ENCODE peak calls at places on chromosome 2, in five cellular contexts. P is psoas muscle, N is progenitor cell of endocrine pancreas, M is kidney tubule cell, B is MCF 10A. R is an unnamed sample.

GRCh38 chr2:152950125-152950524 is 231.7 kb downstream of the ARL6IP6 start:
- DNase-seq in P (no peak), N (peak), M (peak), B (peak), R (no peak)

GRCh38 chr2:186274936-186275575 is 211.0 kb upstream of the ZC3H15 start:
- DNase-seq in P (no peak), N (no peak), M (peak), B (peak), R (no peak)

GRCh38 chr2:97699765-97700444 is 13.5 kb upstream of the ZAP70 start:
- DNase-seq in P (no peak), N (peak), M (peak), B (peak), R (peak)

GRCh38 chr2:237774811-237775553 is 23.6 kb upstream of the RBM44 start:
- DNase-seq in P (no peak), N (peak), M (peak), B (peak), R (peak)

GRCh38 chr2:19356545-19357382 is 1.7 kb downstream of the OSR1 start:
- DNase-seq in P (no peak), N (no peak), M (no peak), B (no peak), R (no peak)

GRCh38 chr2:237786936-237787335 is 11.6 kb upstream of the RBM44 start:
- DNase-seq in P (no peak), N (no peak), M (no peak), B (no peak), R (no peak)

GRCh38 chr2:125512313-125512712 is 1143.6 kb upstream of the GYPC start:
- DNase-seq in P (no peak), N (no peak), M (no peak), B (no peak), R (no peak)

GRCh38 chr2:102660574-102660973 is 41.2 kb downstream of the SLC9A2 start:
- DNase-seq in P (no peak), N (no peak), M (peak), B (peak), R (no peak)

GRCh38 chr2:64581777-64582539 is 57.8 kb downstream of the AFTPH start:
- DNase-seq in P (no peak), N (no peak), M (no peak), B (no peak), R (no peak)

GRCh38 chr2:170165129-170165528 is 12.8 kb upstream of the MYO3B start:
- DNase-seq in P (no peak), N (no peak), M (peak), B (no peak), R (no peak)

GRCh38 chr2:8116661-8117060 is 565.2 kb upstream of the ID2 start:
- DNase-seq in P (no peak), N (no peak), M (no peak), B (no peak), R (no peak)

GRCh38 chr2:100580474-100581264 is 17.9 kb downstream of the PDCL3 start:
- DNase-seq in P (no peak), N (no peak), M (no peak), B (no peak), R (no peak)

GRCh38 chr2:117714110-117714509 is 100.4 kb upstream of the DDX18 start:
- DNase-seq in P (no peak), N (no peak), M (no peak), B (no peak), R (peak)

GRCh38 chr2:37616674-37616999 is 54.8 kb downstream of the CDC42EP3 start:
- DNase-seq in P (no peak), N (no peak), M (no peak), B (no peak), R (no peak)

GRCh38 chr2:56654936-56655335 is 471.1 kb downstream of the CCDC85A start:
- DNase-seq in P (no peak), N (no peak), M (no peak), B (peak), R (no peak)

GRCh38 chr2:235665656-235666239 is 171.9 kb downstream of the AGAP1 start:
- DNase-seq in P (no peak), N (no peak), M (no peak), B (peak), R (peak)

GRCh38 chr2:183998041-183998796 is 600.1 kb upstream of the ZNF804A start:
- DNase-seq in P (no peak), N (no peak), M (no peak), B (no peak), R (no peak)

GRCh38 chr2:221124542-221125235 is 447.4 kb downstream of the EPHA4 start:
- DNase-seq in P (no peak), N (no peak), M (no peak), B (peak), R (no peak)

GRCh38 chr2:72147971-72148369 is 308 bp upstream of the CYP26B1 start:
- DNase-seq in P (no peak), N (no peak), M (no peak), B (no peak), R (no peak)

GRCh38 chr2:74391209-74391579 is 11.1 kb upstream of the DCTN1 start:
- DNase-seq in P (no peak), N (no peak), M (peak), B (peak), R (no peak)

GRCh38 chr2:232219932-232220331 is 158.6 kb upstream of the ALPP start:
- DNase-seq in P (no peak), N (no peak), M (no peak), B (no peak), R (no peak)

GRCh38 chr2:60882971-60883753 is 1.8 kb downstream of the REL start:
- DNase-seq in P (no peak), N (no peak), M (peak), B (peak), R (no peak)

GRCh38 chr2:210190345-210190744 is 19.1 kb upstream of the KANSL1L start:
- DNase-seq in P (no peak), N (no peak), M (peak), B (no peak), R (no peak)

GRCh38 chr2:11256166-11256565 is 88.3 kb downstream of the ROCK2 start:
- DNase-seq in P (no peak), N (no peak), M (no peak), B (no peak), R (no peak)